ENCODE peak calls at places on chromosomes 11 and 22, in nine cellular contexts. One of them, this sample, is unnamed.

GRCh38 chr22:33013531-33014162 is 44.5 kb downstream of the SYN3 start:
- DNase-seq in GM04504: no peak
- DNase-seq in hepatic stellate cell: no peak
- DNase-seq in IMR-90: no peak
- DNase-seq in dorsolateral prefrontal cortex: no peak
- DNase-seq in neural progenitor cell: no peak
- DNase-seq in body of pancreas: no peak
- DNase-seq in non-pigmented ciliary epithelial cell: no peak
- DNase-seq in stomach: no peak
- DNase-seq in this sample: no peak

GRCh38 chr22:29093501-29093921 is 20.7 kb downstream of the KREMEN1 start:
- DNase-seq in non-pigmented ciliary epithelial cell: no peak
- DNase-seq in stomach: no peak
- DNase-seq in body of pancreas: no peak
- DNase-seq in neural progenitor cell: no peak
- DNase-seq in hepatic stellate cell: no peak
- DNase-seq in IMR-90: peak
- DNase-seq in GM04504: peak
- DNase-seq in dorsolateral prefrontal cortex: no peak
- DNase-seq in this sample: no peak

GRCh38 chr11:110892741-110893285 is 180.6 kb upstream of the ARHGAP20 start:
- DNase-seq in hepatic stellate cell: no peak
- DNase-seq in body of pancreas: no peak
- DNase-seq in non-pigmented ciliary epithelial cell: no peak
- DNase-seq in IMR-90: peak
- DNase-seq in stomach: peak
- DNase-seq in neural progenitor cell: no peak
- DNase-seq in dorsolateral prefrontal cortex: no peak
- DNase-seq in GM04504: no peak
- DNase-seq in this sample: no peak

GRCh38 chr11:12962306-12962705 is 46.8 kb upstream of the RASSF10 start:
- DNase-seq in GM04504: no peak
- DNase-seq in hepatic stellate cell: no peak
- DNase-seq in neural progenitor cell: no peak
- DNase-seq in non-pigmented ciliary epithelial cell: no peak
- DNase-seq in dorsolateral prefrontal cortex: no peak
- DNase-seq in IMR-90: no peak
- DNase-seq in stomach: no peak
- DNase-seq in body of pancreas: no peak
- DNase-seq in this sample: no peak

GRCh38 chr22:49007013-49007653 is 820.5 kb downstream of the BRD1 start:
- DNase-seq in non-pigmented ciliary epithelial cell: no peak
- DNase-seq in stomach: peak
- DNase-seq in neural progenitor cell: no peak
- DNase-seq in GM04504: no peak
- DNase-seq in IMR-90: no peak
- DNase-seq in hepatic stellate cell: no peak
- DNase-seq in body of pancreas: no peak
- DNase-seq in dorsolateral prefrontal cortex: no peak
- DNase-seq in this sample: peak

GRCh38 chr22:37267128-37267587 is 15.2 kb upstream of the CYTH4 start:
- DNase-seq in stomach: peak
- DNase-seq in non-pigmented ciliary epithelial cell: no peak
- DNase-seq in hepatic stellate cell: peak
- DNase-seq in dorsolateral prefrontal cortex: peak
- DNase-seq in body of pancreas: no peak
- DNase-seq in neural progenitor cell: peak
- DNase-seq in GM04504: no peak
- DNase-seq in IMR-90: no peak
- DNase-seq in this sample: no peak

GRCh38 chr11:11011617-11012016 is 153.8 kb upstream of the ZBED5 start:
- DNase-seq in dorsolateral prefrontal cortex: no peak
- DNase-seq in hepatic stellate cell: no peak
- DNase-seq in body of pancreas: no peak
- DNase-seq in GM04504: no peak
- DNase-seq in IMR-90: no peak
- DNase-seq in neural progenitor cell: no peak
- DNase-seq in non-pigmented ciliary epithelial cell: no peak
- DNase-seq in stomach: no peak
- DNase-seq in this sample: no peak

GRCh38 chr22:40081662-40082061 is 86.9 kb downstream of the FAM83F start:
- DNase-seq in GM04504: no peak
- DNase-seq in dorsolateral prefrontal cortex: no peak
- DNase-seq in IMR-90: no peak
- DNase-seq in non-pigmented ciliary epithelial cell: no peak
- DNase-seq in body of pancreas: no peak
- DNase-seq in stomach: no peak
- DNase-seq in hepatic stellate cell: no peak
- DNase-seq in neural progenitor cell: no peak
- DNase-seq in this sample: no peak

GRCh38 chr11:72037554-72038311 is 39.0 kb downstream of the IL18BP start:
- DNase-seq in hepatic stellate cell: no peak
- DNase-seq in stomach: no peak
- DNase-seq in body of pancreas: no peak
- DNase-seq in neural progenitor cell: no peak
- DNase-seq in non-pigmented ciliary epithelial cell: no peak
- DNase-seq in dorsolateral prefrontal cortex: no peak
- DNase-seq in IMR-90: no peak
- DNase-seq in GM04504: no peak
- DNase-seq in this sample: no peak

GRCh38 chr11:78149646-78150045 is 10.2 kb upstream of the ALG8 start:
- DNase-seq in GM04504: no peak
- DNase-seq in IMR-90: peak
- DNase-seq in dorsolateral prefrontal cortex: peak
- DNase-seq in hepatic stellate cell: peak
- DNase-seq in non-pigmented ciliary epithelial cell: peak
- DNase-seq in stomach: no peak
- DNase-seq in body of pancreas: no peak
- DNase-seq in neural progenitor cell: no peak
- DNase-seq in this sample: no peak